ENCODE peak calls at places on chromosomes 2 and 18, in ten cellular contexts. Y, B, M, D, T, O, I, L, F and N are unnamed samples.

GRCh38 chr18:48356909-48357631 is 52.1 kb downstream of the ZBTB7C start:
- DNase-seq in Y (no peak), B (no peak), M (no peak), D (no peak), T (no peak), O (no peak), I (no peak), L (no peak), F (peak), N (peak)

GRCh38 chr2:149169653-149170052 is 131.2 kb downstream of the LYPD6B start:
- DNase-seq in Y (no peak), B (peak), M (no peak), D (peak), T (no peak), O (no peak), I (no peak), L (no peak), F (no peak), N (peak)

GRCh38 chr18:48019557-48019956 is 89.1 kb upstream of the SMAD2 start:
- DNase-seq in Y (no peak), B (no peak), M (no peak), D (no peak), T (no peak), O (no peak), I (no peak), L (no peak), F (no peak), N (no peak)

GRCh38 chr2:72004976-72005375 is 142.7 kb downstream of the CYP26B1 start:
- DNase-seq in Y (no peak), B (no peak), M (no peak), D (no peak), T (no peak), O (no peak), I (no peak), L (no peak), F (peak), N (no peak)

GRCh38 chr2:42095923-42096408 is 48.1 kb downstream of the PKDCC start:
- DNase-seq in Y (peak), B (peak), M (peak), D (peak), T (peak), O (peak), I (peak), L (no peak), F (no peak), N (peak)

GRCh38 chr2:22894761-22895160 is 490.2 kb upstream of the KLHL29 start:
- DNase-seq in Y (no peak), B (no peak), M (no peak), D (no peak), T (no peak), O (no peak), I (no peak), L (no peak), F (no peak), N (peak)

GRCh38 chr2:145036421-145036901 is 516.5 kb upstream of the ZEB2 start:
- DNase-seq in Y (no peak), B (no peak), M (no peak), D (no peak), T (no peak), O (no peak), I (no peak), L (no peak), F (no peak), N (no peak)

GRCh38 chr2:235844561-235844960 is 323.6 kb downstream of the GBX2 start:
- DNase-seq in Y (no peak), B (no peak), M (no peak), D (no peak), T (no peak), O (no peak), I (no peak), L (no peak), F (no peak), N (no peak)

GRCh38 chr18:6546229-6546628 is 131.5 kb upstream of the L3MBTL4 start:
- DNase-seq in Y (no peak), B (no peak), M (no peak), D (no peak), T (no peak), O (no peak), I (no peak), L (no peak), F (no peak), N (no peak)